ENCODE peak calls at places on chromosome 1, in ten cellular contexts. One of them, this sample, is unnamed.

GRCh38 chr1:205711105-205712048 is 31.1 kb upstream of the SLC45A3 start:
- DNase-seq in mammary epithelial cell: peak; percentile 55
- DNase-seq in stomach: peak; percentile 71
- DNase-seq in ascending aorta: peak; percentile 86
- DNase-seq in tibial artery: no peak
- DNase-seq in lower lobe of right lung: no peak
- DNase-seq in CD8-positive, alpha-beta T cell: peak; percentile 66
- DNase-seq in aorta: no peak
- DNase-seq in pancreas: no peak
- DNase-seq in spleen: no peak
- DNase-seq in this sample: peak; percentile 40

GRCh38 chr1:12540580-12541273 is 77.3 kb downstream of the DHRS3 start:
- DNase-seq in mammary epithelial cell: no peak
- DNase-seq in stomach: no peak
- DNase-seq in ascending aorta: no peak
- DNase-seq in tibial artery: peak; percentile 63
- DNase-seq in lower lobe of right lung: peak; percentile 13
- DNase-seq in CD8-positive, alpha-beta T cell: no peak
- DNase-seq in aorta: no peak
- DNase-seq in pancreas: no peak
- DNase-seq in spleen: no peak
- DNase-seq in this sample: no peak

GRCh38 chr1:95012389-95012788 is 60.4 kb downstream of the ALG14 start:
- DNase-seq in mammary epithelial cell: no peak
- DNase-seq in stomach: no peak
- DNase-seq in ascending aorta: no peak
- DNase-seq in tibial artery: no peak
- DNase-seq in lower lobe of right lung: no peak
- DNase-seq in CD8-positive, alpha-beta T cell: no peak
- DNase-seq in aorta: no peak
- DNase-seq in pancreas: no peak
- DNase-seq in spleen: no peak
- DNase-seq in this sample: no peak

GRCh38 chr1:37042506-37042905 is 8.2 kb upstream of the GRIK3 start:
- DNase-seq in mammary epithelial cell: no peak
- DNase-seq in stomach: no peak
- DNase-seq in ascending aorta: no peak
- DNase-seq in tibial artery: no peak
- DNase-seq in lower lobe of right lung: no peak
- DNase-seq in CD8-positive, alpha-beta T cell: no peak
- DNase-seq in aorta: no peak
- DNase-seq in pancreas: no peak
- DNase-seq in spleen: no peak
- DNase-seq in this sample: no peak

GRCh38 chr1:31221072-31221471 is 18.6 kb downstream of the NKAIN1 start:
- DNase-seq in mammary epithelial cell: peak; percentile 67
- DNase-seq in stomach: no peak
- DNase-seq in ascending aorta: no peak
- DNase-seq in tibial artery: no peak
- DNase-seq in lower lobe of right lung: no peak
- DNase-seq in CD8-positive, alpha-beta T cell: no peak
- DNase-seq in aorta: no peak
- DNase-seq in pancreas: no peak
- DNase-seq in spleen: no peak
- DNase-seq in this sample: no peak

GRCh38 chr1:22953392-22954141 is 19.1 kb downstream of the LACTBL1 start:
- DNase-seq in mammary epithelial cell: no peak
- DNase-seq in stomach: no peak
- DNase-seq in ascending aorta: no peak
- DNase-seq in tibial artery: no peak
- DNase-seq in lower lobe of right lung: no peak
- DNase-seq in CD8-positive, alpha-beta T cell: no peak
- DNase-seq in aorta: no peak
- DNase-seq in pancreas: no peak
- DNase-seq in spleen: peak; percentile 65
- DNase-seq in this sample: no peak

GRCh38 chr1:51281807-51282206 is 45.7 kb downstream of the RNF11 start:
- DNase-seq in mammary epithelial cell: no peak
- DNase-seq in stomach: peak; percentile 43
- DNase-seq in ascending aorta: no peak
- DNase-seq in tibial artery: no peak
- DNase-seq in lower lobe of right lung: no peak
- DNase-seq in CD8-positive, alpha-beta T cell: no peak
- DNase-seq in aorta: no peak
- DNase-seq in pancreas: no peak
- DNase-seq in spleen: no peak
- DNase-seq in this sample: no peak

GRCh38 chr1:64884261-64885040 is 81.9 kb downstream of the JAK1 start:
- DNase-seq in mammary epithelial cell: no peak
- DNase-seq in stomach: no peak
- DNase-seq in ascending aorta: no peak
- DNase-seq in tibial artery: no peak
- DNase-seq in lower lobe of right lung: no peak
- DNase-seq in CD8-positive, alpha-beta T cell: no peak
- DNase-seq in aorta: no peak
- DNase-seq in pancreas: no peak
- DNase-seq in spleen: no peak
- DNase-seq in this sample: no peak

GRCh38 chr1:184888505-184888904 is 85.8 kb downstream of the NIBAN1 start:
- DNase-seq in mammary epithelial cell: peak; percentile 44
- DNase-seq in stomach: no peak
- DNase-seq in ascending aorta: no peak
- DNase-seq in tibial artery: no peak
- DNase-seq in lower lobe of right lung: no peak
- DNase-seq in CD8-positive, alpha-beta T cell: no peak
- DNase-seq in aorta: no peak
- DNase-seq in pancreas: no peak
- DNase-seq in spleen: no peak
- DNase-seq in this sample: no peak

GRCh38 chr1:83418558-83418957 is 580.4 kb downstream of the TTLL7 start:
- DNase-seq in mammary epithelial cell: no peak
- DNase-seq in stomach: no peak
- DNase-seq in ascending aorta: no peak
- DNase-seq in tibial artery: no peak
- DNase-seq in lower lobe of right lung: no peak
- DNase-seq in CD8-positive, alpha-beta T cell: no peak
- DNase-seq in aorta: no peak
- DNase-seq in pancreas: no peak
- DNase-seq in spleen: no peak
- DNase-seq in this sample: no peak

GRCh38 chr1:116482490-116482889 is 88.3 kb downstream of the CD58 start:
- DNase-seq in mammary epithelial cell: no peak
- DNase-seq in stomach: no peak
- DNase-seq in ascending aorta: no peak
- DNase-seq in tibial artery: no peak
- DNase-seq in lower lobe of right lung: no peak
- DNase-seq in CD8-positive, alpha-beta T cell: no peak
- DNase-seq in aorta: no peak
- DNase-seq in pancreas: no peak
- DNase-seq in spleen: no peak
- DNase-seq in this sample: no peak

GRCh38 chr1:7621334-7622219 is 149.5 kb upstream of the VAMP3 start:
- DNase-seq in mammary epithelial cell: no peak
- DNase-seq in stomach: no peak
- DNase-seq in ascending aorta: no peak
- DNase-seq in tibial artery: peak; percentile 40
- DNase-seq in lower lobe of right lung: peak; percentile 20
- DNase-seq in CD8-positive, alpha-beta T cell: no peak
- DNase-seq in aorta: peak; percentile 67
- DNase-seq in pancreas: no peak
- DNase-seq in spleen: peak; percentile 24
- DNase-seq in this sample: no peak

GRCh38 chr1:212301570-212301969 is 16.4 kb downstream of the PPP2R5A start:
- DNase-seq in mammary epithelial cell: no peak
- DNase-seq in stomach: no peak
- DNase-seq in ascending aorta: no peak
- DNase-seq in tibial artery: no peak
- DNase-seq in lower lobe of right lung: no peak
- DNase-seq in CD8-positive, alpha-beta T cell: no peak
- DNase-seq in aorta: no peak
- DNase-seq in pancreas: no peak
- DNase-seq in spleen: no peak
- DNase-seq in this sample: no peak

GRCh38 chr1:24254783-24255182 is 64.4 kb upstream of the GRHL3 start:
- DNase-seq in mammary epithelial cell: no peak
- DNase-seq in stomach: no peak
- DNase-seq in ascending aorta: no peak
- DNase-seq in tibial artery: no peak
- DNase-seq in lower lobe of right lung: no peak
- DNase-seq in CD8-positive, alpha-beta T cell: no peak
- DNase-seq in aorta: no peak
- DNase-seq in pancreas: no peak
- DNase-seq in spleen: no peak
- DNase-seq in this sample: no peak

GRCh38 chr1:214571281-214571680 is 19.9 kb upstream of the PTPN14 start:
- DNase-seq in mammary epithelial cell: no peak
- DNase-seq in stomach: no peak
- DNase-seq in ascending aorta: no peak
- DNase-seq in tibial artery: no peak
- DNase-seq in lower lobe of right lung: no peak
- DNase-seq in CD8-positive, alpha-beta T cell: no peak
- DNase-seq in aorta: no peak
- DNase-seq in pancreas: no peak
- DNase-seq in spleen: no peak
- DNase-seq in this sample: no peak

DNA sequence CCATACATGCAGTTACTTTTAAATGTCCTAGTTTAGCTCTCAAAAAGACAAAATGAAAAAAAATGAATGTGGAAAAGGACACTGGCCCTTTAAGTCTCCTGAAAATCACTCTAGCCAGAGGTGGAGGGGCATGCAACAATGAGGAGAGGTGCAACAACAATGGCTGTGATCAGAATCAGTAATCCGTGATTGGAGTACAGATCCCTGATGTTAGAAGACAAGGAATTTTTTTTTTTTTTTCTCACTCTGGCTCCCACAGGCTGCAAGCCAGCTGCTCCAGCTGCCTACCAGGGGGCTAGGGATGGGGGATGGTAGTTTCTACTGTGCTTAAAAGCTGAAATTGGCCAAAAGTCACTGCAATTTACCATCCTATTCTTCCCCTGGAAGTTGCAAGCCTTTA is 54.5 kb downstream of the STYXL2 start:
- DNase-seq in mammary epithelial cell: no peak
- DNase-seq in stomach: no peak
- DNase-seq in ascending aorta: no peak
- DNase-seq in tibial artery: no peak
- DNase-seq in lower lobe of right lung: no peak
- DNase-seq in CD8-positive, alpha-beta T cell: no peak
- DNase-seq in aorta: no peak
- DNase-seq in pancreas: no peak
- DNase-seq in spleen: no peak
- DNase-seq in this sample: no peak
- H3K27ac ChIP-seq in mammary epithelial cell: no peak overlapping the region
- H3K27ac ChIP-seq in stomach: no peak overlapping the region
- H3K27ac ChIP-seq in ascending aorta: no peak overlapping the region
- H3K27ac ChIP-seq in tibial artery: no peak overlapping the region
- H3K27ac ChIP-seq in lower lobe of right lung: no peak overlapping the region
- H3K27ac ChIP-seq in CD8-positive, alpha-beta T cell: no peak overlapping the region
- H3K27ac ChIP-seq in aorta: no peak overlapping the region
- H3K27ac ChIP-seq in pancreas: no peak overlapping the region
- H3K27ac ChIP-seq in spleen: no peak overlapping the region
- H3K27ac ChIP-seq in this sample: no peak overlapping the region

DNA sequence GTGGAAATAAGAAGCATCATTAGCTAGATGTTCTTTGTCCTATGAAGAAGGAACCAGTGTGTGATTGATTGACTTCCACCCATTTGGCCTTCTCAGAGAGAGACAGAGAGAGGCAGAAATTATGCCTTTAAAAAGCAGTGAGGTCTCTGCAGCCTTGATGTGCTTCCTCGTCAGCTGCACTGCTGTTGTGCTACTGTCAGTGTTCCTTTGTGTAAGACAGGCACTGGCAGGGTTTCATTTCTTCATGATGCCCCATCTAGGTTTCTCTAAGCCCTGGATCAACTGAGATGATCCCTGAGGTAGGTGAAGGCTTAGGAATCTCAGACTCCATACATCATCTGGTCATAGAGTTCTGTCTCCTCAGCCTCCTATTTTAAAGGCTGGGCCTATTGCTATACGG is 34.9 kb downstream of the GPR3 start:
- DNase-seq in mammary epithelial cell: no peak
- DNase-seq in stomach: no peak
- DNase-seq in ascending aorta: peak; percentile 37
- DNase-seq in tibial artery: no peak
- DNase-seq in lower lobe of right lung: no peak
- DNase-seq in CD8-positive, alpha-beta T cell: no peak
- DNase-seq in aorta: no peak
- DNase-seq in pancreas: no peak
- DNase-seq in spleen: no peak
- DNase-seq in this sample: no peak
- H3K4me1 ChIP-seq in mammary epithelial cell: peaks cover 6% of the 10 kb centered on the region
- H3K4me1 ChIP-seq in stomach: peaks cover 97% of the 10 kb centered on the region
- H3K4me1 ChIP-seq in ascending aorta: peaks cover 64% of the 10 kb centered on the region
- H3K4me1 ChIP-seq in tibial artery: peaks cover 58% of the 10 kb centered on the region
- H3K4me1 ChIP-seq in lower lobe of right lung: peaks cover 87% of the 10 kb centered on the region
- H3K4me1 ChIP-seq in CD8-positive, alpha-beta T cell: peaks cover 77% of the 10 kb centered on the region
- H3K4me1 ChIP-seq in aorta: peaks cover 6% of the 10 kb centered on the region
- H3K4me1 ChIP-seq in pancreas: peaks cover 23% of the 10 kb centered on the region
- H3K4me1 ChIP-seq in spleen: peaks cover 61% of the 10 kb centered on the region
- H3K4me1 ChIP-seq in this sample: peaks cover 78% of the 10 kb centered on the region

GRCh38 chr1:198234511-198235251 is 77.9 kb downstream of the NEK7 start:
- DNase-seq in mammary epithelial cell: peak; percentile 57
- DNase-seq in stomach: no peak
- DNase-seq in ascending aorta: no peak
- DNase-seq in tibial artery: no peak
- DNase-seq in lower lobe of right lung: no peak
- DNase-seq in CD8-positive, alpha-beta T cell: no peak
- DNase-seq in aorta: no peak
- DNase-seq in pancreas: no peak
- DNase-seq in spleen: no peak
- DNase-seq in this sample: no peak
- H3K27ac ChIP-seq in mammary epithelial cell: peak overlapping the region; percentile 69
- H3K27ac ChIP-seq in stomach: peak overlapping the region; percentile 45
- H3K27ac ChIP-seq in ascending aorta: no peak overlapping the region
- H3K27ac ChIP-seq in tibial artery: no peak overlapping the region
- H3K27ac ChIP-seq in lower lobe of right lung: no peak overlapping the region
- H3K27ac ChIP-seq in CD8-positive, alpha-beta T cell: no peak overlapping the region
- H3K27ac ChIP-seq in aorta: no peak overlapping the region
- H3K27ac ChIP-seq in pancreas: peak overlapping the region; percentile 35
- H3K27ac ChIP-seq in spleen: peak overlapping the region; percentile 66
- H3K27ac ChIP-seq in this sample: no peak overlapping the region

GRCh38 chr1:66302184-66302742 is 231.7 kb upstream of the SGIP1 start:
- DNase-seq in mammary epithelial cell: no peak
- DNase-seq in stomach: no peak
- DNase-seq in ascending aorta: no peak
- DNase-seq in tibial artery: no peak
- DNase-seq in lower lobe of right lung: no peak
- DNase-seq in CD8-positive, alpha-beta T cell: no peak
- DNase-seq in aorta: no peak
- DNase-seq in pancreas: no peak
- DNase-seq in spleen: no peak
- DNase-seq in this sample: no peak
- H3K4me1 ChIP-seq in mammary epithelial cell: no peaks in the 10 kb centered on the region
- H3K4me1 ChIP-seq in stomach: peaks cover 25% of the 10 kb centered on the region
- H3K4me1 ChIP-seq in ascending aorta: peaks cover 2% of the 10 kb centered on the region
- H3K4me1 ChIP-seq in tibial artery: no peaks in the 10 kb centered on the region
- H3K4me1 ChIP-seq in lower lobe of right lung: peaks cover 22% of the 10 kb centered on the region
- H3K4me1 ChIP-seq in CD8-positive, alpha-beta T cell: peaks cover 28% of the 10 kb centered on the region
- H3K4me1 ChIP-seq in aorta: no peaks in the 10 kb centered on the region
- H3K4me1 ChIP-seq in pancreas: no peaks in the 10 kb centered on the region
- H3K4me1 ChIP-seq in spleen: no peaks in the 10 kb centered on the region
- H3K4me1 ChIP-seq in this sample: peaks cover 32% of the 10 kb centered on the region

GRCh38 chr1:186420923-186421322 is 40.0 kb downstream of the PDC start:
- DNase-seq in mammary epithelial cell: no peak
- DNase-seq in stomach: no peak
- DNase-seq in ascending aorta: no peak
- DNase-seq in tibial artery: no peak
- DNase-seq in lower lobe of right lung: no peak
- DNase-seq in CD8-positive, alpha-beta T cell: no peak
- DNase-seq in aorta: no peak
- DNase-seq in pancreas: no peak
- DNase-seq in spleen: no peak
- DNase-seq in this sample: no peak
- H3K27ac ChIP-seq in mammary epithelial cell: no peak overlapping the region
- H3K27ac ChIP-seq in stomach: no peak overlapping the region
- H3K27ac ChIP-seq in ascending aorta: no peak overlapping the region
- H3K27ac ChIP-seq in tibial artery: no peak overlapping the region
- H3K27ac ChIP-seq in lower lobe of right lung: no peak overlapping the region
- H3K27ac ChIP-seq in CD8-positive, alpha-beta T cell: no peak overlapping the region
- H3K27ac ChIP-seq in aorta: no peak overlapping the region
- H3K27ac ChIP-seq in pancreas: no peak overlapping the region
- H3K27ac ChIP-seq in spleen: peak overlapping the region; percentile 52
- H3K27ac ChIP-seq in this sample: no peak overlapping the region